ENCODE peak calls at places on chromosome 22, in eight cellular contexts. L, W, E, A, K, X, M and Y are unnamed samples.

GRCh38 chr22:44449683-44450425 is 48.2 kb downstream of the RTL6 start:
- DNase-seq in L (no peak), W (no peak), E (no peak), A (no peak), K (no peak), X (no peak), M (no peak), Y (no peak)

GRCh38 chr22:19869497-19870152 is 15.0 kb upstream of the GNB1L start:
- DNase-seq in L (no peak), W (peak; percentile 49), E (no peak), A (peak; percentile 42), K (peak; percentile 17), X (no peak), M (no peak), Y (no peak)

GRCh38 chr22:45007946-45008852 is 1.6 kb downstream of the PHF21B start:
- DNase-seq in L (no peak), W (no peak), E (no peak), A (no peak), K (no peak), X (no peak), M (no peak), Y (no peak)

GRCh38 chr22:46355369-46355995 is 20.0 kb downstream of the TRMU start:
- DNase-seq in L (peak; percentile 72), W (peak; percentile 81), E (peak; percentile 67), A (no peak), K (peak; percentile 76), X (peak; percentile 65), M (no peak), Y (no peak)

GRCh38 chr22:49426098-49426497 is 401.6 kb downstream of the BRD1 start:
- DNase-seq in L (no peak), W (peak; percentile 33), E (no peak), A (no peak), K (no peak), X (no peak), M (no peak), Y (no peak)

GRCh38 chr22:45426387-45426786 is 12.9 kb downstream of the RIBC2 start:
- DNase-seq in L (no peak), W (peak; percentile 24), E (no peak), A (peak; percentile 43), K (no peak), X (no peak), M (no peak), Y (no peak)

GRCh38 chr22:20239951-20240773 is 28.0 kb downstream of the RTN4R start:
- DNase-seq in L (no peak), W (no peak), E (no peak), A (no peak), K (no peak), X (peak; percentile 29), M (no peak), Y (no peak)

GRCh38 chr22:50175921-50176849 is 5.7 kb downstream of the PANX2 start:
- DNase-seq in L (no peak), W (no peak), E (no peak), A (no peak), K (no peak), X (no peak), M (no peak), Y (no peak)

GRCh38 chr22:46410291-46410808 is 74.8 kb downstream of the TRMU start:
- DNase-seq in L (no peak), W (no peak), E (no peak), A (no peak), K (no peak), X (no peak), M (no peak), Y (no peak)

GRCh38 chr22:45096256-45096907 is 67.3 kb upstream of the NUP50 start:
- DNase-seq in L (peak; percentile 62), W (no peak), E (peak; percentile 61), A (no peak), K (peak; percentile 65), X (no peak), M (no peak), Y (no peak)

GRCh38 chr22:20087319-20088262 is 7.5 kb downstream of the DGCR8 start:
- DNase-seq in L (no peak), W (no peak), E (no peak), A (peak; percentile 51), K (no peak), X (no peak), M (no peak), Y (no peak)

GRCh38 chr22:30605449-30606110 is 1.4 kb upstream of the TCN2 start:
- DNase-seq in L (peak; percentile 63), W (no peak), E (peak; percentile 78), A (peak; percentile 74), K (peak; percentile 79), X (peak; percentile 45), M (no peak), Y (no peak)

GRCh38 chr22:27874185-27874584 is 44.9 kb downstream of the PITPNB start:
- DNase-seq in L (no peak), W (no peak), E (no peak), A (no peak), K (no peak), X (no peak), M (no peak), Y (no peak)

GRCh38 chr22:35604671-35605457 is 12.3 kb downstream of the MB start:
- DNase-seq in L (no peak), W (no peak), E (no peak), A (no peak), K (no peak), X (no peak), M (no peak), Y (peak; percentile 69)

GRCh38 chr22:29151316-29151715 is 54.4 kb upstream of the EMID1 start:
- DNase-seq in L (no peak), W (no peak), E (no peak), A (peak; percentile 41), K (no peak), X (no peak), M (no peak), Y (no peak)

GRCh38 chr22:29150701-29151100 is 55.0 kb upstream of the EMID1 start:
- DNase-seq in L (no peak), W (no peak), E (no peak), A (peak; percentile 28), K (no peak), X (no peak), M (no peak), Y (peak; percentile 6)

GRCh38 chr22:29152381-29153138 is 53.1 kb upstream of the EMID1 start:
- DNase-seq in L (no peak), W (no peak), E (no peak), A (peak; percentile 72), K (peak; percentile 51), X (peak; percentile 39), M (no peak), Y (peak; percentile 18)

GRCh38 chr22:29149841-29150555 is 55.7 kb upstream of the EMID1 start:
- DNase-seq in L (no peak), W (no peak), E (no peak), A (peak; percentile 58), K (no peak), X (peak; percentile 43), M (no peak), Y (no peak)

GRCh38 chr22:29152045-29152380 is 53.7 kb upstream of the EMID1 start:
- DNase-seq in L (no peak), W (no peak), E (no peak), A (no peak), K (no peak), X (no peak), M (no peak), Y (no peak)
- H3K27ac ChIP-seq in L (no peak overlapping the region), W (no peak overlapping the region), E (peak overlapping the region; percentile 78), A (peak overlapping the region; percentile 34), K (peak overlapping the region; percentile 69), X (peak overlapping the region; percentile 66), M (peak overlapping the region; percentile 83), Y (no peak overlapping the region)

DNA sequence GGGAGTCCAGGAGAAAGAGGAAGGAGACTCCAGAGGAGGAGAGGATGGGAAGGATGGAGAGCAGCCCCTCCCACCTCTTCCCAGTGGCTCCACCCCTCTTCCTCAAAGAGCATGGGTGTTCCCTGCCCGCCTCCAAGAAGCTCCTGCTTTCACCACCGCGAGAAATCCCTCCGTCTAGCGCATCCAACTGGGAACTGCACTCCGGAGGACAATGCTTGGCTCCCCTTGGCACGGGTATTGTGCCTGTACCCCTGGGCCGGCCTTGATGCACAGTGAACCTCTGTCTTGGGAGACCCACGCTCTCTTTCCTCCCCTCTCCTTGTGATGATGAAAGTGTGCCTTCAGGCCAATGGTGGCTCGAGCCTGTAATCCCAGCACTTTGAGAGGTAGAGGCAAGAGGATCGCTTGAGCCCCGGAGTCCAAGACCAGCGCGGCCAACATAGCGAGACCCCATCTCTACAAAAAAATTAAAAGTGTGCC is 14.9 kb upstream of the ADA2 start:
- DNase-seq in L (no peak), W (no peak), E (no peak), A (no peak), K (no peak), X (no peak), M (no peak), Y (no peak)
- TF ChIP-seq CTCF in L (no peak), W (no peak), E (no peak), A (no peak), K (no peak), X (no peak), M (no peak), Y (no peak)

DNA sequence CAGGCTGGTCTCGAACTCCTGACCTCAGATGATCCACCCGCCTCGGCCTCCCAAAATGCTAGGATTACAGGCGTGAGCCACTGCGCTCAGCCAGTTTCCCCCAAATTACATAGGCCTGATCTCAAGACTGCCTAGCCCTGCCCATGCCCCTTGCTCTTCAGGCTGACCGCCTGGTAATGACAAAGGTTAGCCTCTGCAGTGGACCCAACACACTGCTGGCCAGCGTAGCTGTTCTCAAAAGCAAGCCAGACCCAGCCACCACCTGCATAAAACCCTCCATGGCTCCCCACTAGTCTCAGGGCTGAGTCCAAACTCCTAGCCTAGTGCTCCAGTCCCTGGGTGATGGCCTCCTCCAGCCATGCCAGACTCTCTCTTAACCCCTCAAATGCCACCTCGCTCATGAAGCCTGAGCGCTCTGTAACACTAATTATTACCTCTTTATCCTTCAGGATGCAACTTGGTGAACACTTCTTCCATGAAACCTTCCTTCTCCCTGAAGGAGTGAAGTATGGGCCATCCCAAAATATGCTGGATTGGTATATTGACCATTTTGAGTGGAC is 836 bp upstream of the RSPH14 start:
- DNase-seq in L (peak; percentile 23), W (no peak), E (no peak), A (no peak), K (no peak), X (no peak), M (no peak), Y (no peak)
- H3K4me1 ChIP-seq in L (peaks cover 6% of the 10 kb centered on the region), W (peaks cover 7% of the 10 kb centered on the region), E (peaks cover 29% of the 10 kb centered on the region), A (peaks cover 33% of the 10 kb centered on the region), K (peaks cover 13% of the 10 kb centered on the region), X (peaks cover 41% of the 10 kb centered on the region), M (peaks cover 52% of the 10 kb centered on the region), Y (peaks cover 10% of the 10 kb centered on the region)

GRCh38 chr22:40187389-40187788 is 9.7 kb downstream of the TNRC6B start:
- DNase-seq in L (no peak), W (no peak), E (no peak), A (no peak), K (no peak), X (no peak), M (no peak), Y (no peak)

GRCh38 chr22:40190501-40190900 is 12.8 kb downstream of the TNRC6B start:
- DNase-seq in L (no peak), W (no peak), E (no peak), A (no peak), K (no peak), X (peak; percentile 45), M (no peak), Y (no peak)

GRCh38 chr22:40193429-40194421 is 16.0 kb downstream of the TNRC6B start:
- DNase-seq in L (no peak), W (no peak), E (no peak), A (no peak), K (no peak), X (no peak), M (no peak), Y (no peak)

GRCh38 chr22:40194656-40195055 is 16.9 kb downstream of the TNRC6B start:
- DNase-seq in L (no peak), W (no peak), E (no peak), A (no peak), K (no peak), X (no peak), M (no peak), Y (no peak)

GRCh38 chr22:40189979-40190378 is 12.3 kb downstream of the TNRC6B start:
- DNase-seq in L (no peak), W (no peak), E (no peak), A (no peak), K (no peak), X (no peak), M (no peak), Y (no peak)
- H3K27ac ChIP-seq in L (no peak overlapping the region), W (no peak overlapping the region), E (no peak overlapping the region), A (no peak overlapping the region), K (no peak overlapping the region), X (peak overlapping the region; percentile 71), M (no peak overlapping the region), Y (peak overlapping the region; percentile 56)